ENCODE peak calls at places on chromosomes 6 and 20, in ten cellular contexts. Z, W, P, T, E, Q, J, Y, C and V are unnamed samples.

GRCh38 chr6:111894272-111894671 is 21.0 kb upstream of the FYN start:
- DNase-seq in Q (no peak), J (no peak), W (no peak), Z (no peak), T (no peak), E (no peak), P (peak; percentile 55), Y (no peak), C (no peak), V (no peak)

GRCh38 chr6:134814076-134814709 is 135.7 kb downstream of the ALDH8A1 start:
- DNase-seq in P (no peak), Y (no peak), T (no peak), E (no peak), W (no peak), J (no peak), C (no peak), Q (no peak), Z (no peak), V (no peak)

GRCh38 chr6:43927525-43928210 is 157.7 kb downstream of the VEGFA start:
- DNase-seq in C (no peak), Q (no peak), W (no peak), E (peak; percentile 50), Y (no peak), P (peak; percentile 7), J (no peak), T (peak; percentile 72), Z (no peak), V (peak; percentile 41)

GRCh38 chr6:110475255-110475654 is 1.2 kb downstream of the SLC22A16 start:
- DNase-seq in T (no peak), Z (no peak), Q (peak; percentile 44), P (no peak), W (no peak), E (no peak), C (no peak), J (no peak), Y (no peak), V (no peak)

GRCh38 chr6:128199461-128199860 is 298.6 kb upstream of the THEMIS start:
- DNase-seq in E (no peak), W (no peak), J (no peak), T (no peak), Y (no peak), Z (no peak), Q (no peak), C (no peak), P (no peak), V (no peak)

GRCh38 chr20:41170386-41171105 is 33.2 kb downstream of the PLCG1 start:
- DNase-seq in Q (no peak), E (no peak), Z (no peak), P (no peak), T (no peak), W (no peak), C (no peak), J (no peak), Y (no peak), V (no peak)

GRCh38 chr6:31041372-31041974 is 31.2 kb downstream of the MUC22 start:
- DNase-seq in C (no peak), Y (peak; percentile 67), Z (no peak), P (no peak), W (no peak), T (peak; percentile 63), J (no peak), E (no peak), Q (no peak), V (no peak)

GRCh38 chr20:63472159-63472811 is at the start of gene KCNQ2:
- DNase-seq in T (no peak), C (peak; percentile 30), Z (peak; percentile 32), Q (no peak), E (no peak), P (no peak), Y (no peak), J (peak; percentile 87), W (no peak), V (no peak)

GRCh38 chr20:24166127-24166389 is 177.5 kb upstream of the GGTLC1 start:
- DNase-seq in Z (no peak), J (no peak), P (no peak), Q (no peak), T (no peak), W (no peak), Y (no peak), E (no peak), C (no peak), V (no peak)

GRCh38 chr20:24163501-24163900 is 174.9 kb upstream of the GGTLC1 start:
- DNase-seq in Q (no peak), E (no peak), Y (no peak), C (no peak), Z (no peak), T (no peak), W (no peak), J (no peak), P (peak; percentile 24), V (no peak)

GRCh38 chr20:24166412-24166811 is 177.8 kb upstream of the GGTLC1 start:
- DNase-seq in C (no peak), Y (no peak), J (no peak), P (no peak), T (no peak), Z (no peak), W (no peak), E (no peak), Q (no peak), V (no peak)

GRCh38 chr20:24164360-24164759 is 175.8 kb upstream of the GGTLC1 start:
- DNase-seq in P (peak; percentile 45), Q (no peak), J (peak; percentile 46), C (peak; percentile 30), E (no peak), Z (no peak), Y (peak; percentile 21), T (no peak), W (no peak), V (no peak)

GRCh38 chr20:24165336-24166126 is 177.0 kb upstream of the GGTLC1 start:
- DNase-seq in J (no peak), P (peak; percentile 64), Z (no peak), Q (no peak), E (peak; percentile 78), T (no peak), Y (no peak), W (peak; percentile 87), C (no peak), V (no peak)
- H3K27ac ChIP-seq in J (no peak overlapping the region), P (no peak overlapping the region), Z (no peak overlapping the region), Q (no peak overlapping the region), E (peak overlapping the region; percentile 53), T (no peak overlapping the region), Y (no peak overlapping the region), W (peak overlapping the region; percentile 45), C (no peak overlapping the region), V (no peak overlapping the region)

DNA sequence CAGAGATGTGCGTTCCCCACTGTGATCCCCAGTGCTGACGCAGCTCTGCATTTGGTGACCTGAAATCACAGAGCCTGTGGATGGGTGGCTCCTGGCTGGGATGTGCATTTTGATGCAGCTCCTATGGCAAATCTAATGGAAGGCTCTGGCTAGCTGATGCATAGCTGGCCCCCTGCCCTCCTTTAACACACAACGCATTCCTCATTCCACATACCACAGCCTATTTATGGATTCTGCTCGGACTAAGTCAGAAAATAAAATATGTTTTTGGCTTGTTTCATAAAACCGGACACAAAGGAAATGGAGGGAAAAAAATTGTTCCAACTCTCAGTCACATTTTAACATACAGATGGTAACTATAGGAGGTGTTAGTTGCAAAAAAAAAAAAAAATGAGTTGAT is 215.2 kb downstream of the HDGFL1 start:
- DNase-seq in C (no peak), T (no peak), Y (no peak), J (no peak), P (no peak), Z (no peak), E (no peak), W (no peak), Q (no peak), V (no peak)
- TF ChIP-seq POLR2AphosphoS5 in C (no peak), T (no peak), Y (no peak), J (no peak), P (no peak), Z (no peak), E (no peak), W (no peak), Q (no peak), V (no peak)

DNA sequence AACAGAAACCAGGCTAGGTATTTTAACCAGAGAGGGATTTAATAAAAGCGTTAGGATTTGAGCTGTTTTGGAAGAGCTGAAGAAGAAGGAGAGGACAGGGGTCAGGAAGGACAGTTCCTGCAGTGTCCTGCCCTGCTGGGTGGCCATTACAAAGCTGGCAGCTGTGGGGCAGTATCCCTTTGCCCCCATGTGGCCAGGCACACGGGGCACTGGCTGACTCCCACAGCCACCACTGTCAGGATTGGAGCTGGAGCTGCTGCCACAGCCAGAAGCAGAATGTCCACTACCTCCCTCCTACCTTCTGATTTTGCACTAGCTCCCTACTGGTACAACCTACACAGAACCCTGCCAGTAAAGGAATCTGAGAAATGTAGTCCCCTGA is 46.5 kb downstream of the SLC22A3 start:
- DNase-seq in W (no peak), Y (peak; percentile 22), P (no peak), E (no peak), Q (no peak), Z (no peak), J (no peak), C (no peak), T (no peak), V (no peak)
- H3K27ac ChIP-seq in W (peak overlapping the region; percentile 72), Y (peak overlapping the region; percentile 81), P (no peak overlapping the region), E (peak overlapping the region; percentile 50), Q (no peak overlapping the region), Z (no peak overlapping the region), J (no peak overlapping the region), C (no peak overlapping the region), T (peak overlapping the region; percentile 91), V (no peak overlapping the region)

GRCh38 chr20:56391596-56392281 is at the start of gene AURKA:
- DNase-seq in Z (no peak), Y (peak; percentile 24), Q (no peak), P (no peak), C (no peak), J (no peak), E (no peak), T (no peak), W (no peak), V (no peak)
- TF ChIP-seq POLR2AphosphoS5 in Z (no peak), Y (peak; percentile 82), Q (no peak), P (no peak), C (peak; percentile 58), J (peak; percentile 55), E (no peak), T (no peak), W (no peak), V (no peak)

GRCh38 chr6:89853068-89853467 is 23.4 kb downstream of the CASP8AP2 start:
- DNase-seq in P (no peak), T (no peak), E (no peak), C (no peak), Y (no peak), Q (no peak), J (no peak), W (no peak), Z (no peak), V (no peak)
- H3K27ac ChIP-seq in P (no peak overlapping the region), T (no peak overlapping the region), E (no peak overlapping the region), C (no peak overlapping the region), Y (no peak overlapping the region), Q (no peak overlapping the region), J (no peak overlapping the region), W (no peak overlapping the region), Z (no peak overlapping the region), V (no peak overlapping the region)